ENCODE peak calls at places on chromosome 5, in eight cellular contexts. Y, B, W, C, P, X, I and N are unnamed samples.

GRCh38 chr5:43193171-43193951 is 1.3 kb downstream of the NIM1K start:
- DNase-seq in W (peak), C (peak), B (no peak), X (no peak), P (no peak), Y (no peak), I (peak), N (peak)

GRCh38 chr5:57538341-57538955 is 55.8 kb upstream of the ACTBL2 start:
- DNase-seq in Y (no peak), B (no peak), W (peak), C (peak), P (no peak), I (peak), X (no peak), N (peak)

GRCh38 chr5:116032094-116032517 is at the start of gene ARL14EPL:
- DNase-seq in W (peak), P (peak), Y (no peak), C (peak), X (no peak), I (peak), B (no peak), N (no peak)

GRCh38 chr5:148084269-148084668 is 20.5 kb downstream of the SPINK5 start:
- DNase-seq in C (no peak), X (no peak), W (no peak), P (no peak), B (no peak), Y (no peak), I (no peak), N (no peak)

GRCh38 chr5:31364881-31365636 is 166.8 kb downstream of the DROSHA start:
- DNase-seq in C (peak), I (peak), W (peak), Y (no peak), B (no peak), P (no peak), X (no peak), N (no peak)

GRCh38 chr5:26942481-26942880 is 95.9 kb downstream of the CDH9 start:
- DNase-seq in P (no peak), C (no peak), X (no peak), Y (no peak), B (no peak), I (peak), W (no peak), N (no peak)

GRCh38 chr5:132495672-132496630 is 5.4 kb upstream of the IRF1 start:
- DNase-seq in C (peak), P (peak), Y (no peak), X (peak), W (peak), I (peak), B (peak), N (peak)

GRCh38 chr5:92868442-92868841 is 712.6 kb downstream of the NR2F1-AS1 start:
- DNase-seq in Y (no peak), B (no peak), I (no peak), X (no peak), P (no peak), W (no peak), C (no peak), N (no peak)

GRCh38 chr5:79229357-79230174 is 6.4 kb upstream of the JMY start:
- DNase-seq in W (peak), X (no peak), I (peak), B (no peak), P (no peak), Y (no peak), C (peak), N (no peak)

GRCh38 chr5:141825836-141826560 is 52.2 kb downstream of the PCDH1 start:
- DNase-seq in W (peak), I (no peak), B (no peak), P (no peak), X (no peak), Y (no peak), C (no peak), N (no peak)

GRCh38 chr5:147481376-147481775 is 28.5 kb downstream of the DPYSL3 start:
- DNase-seq in Y (no peak), I (peak), B (no peak), C (no peak), X (no peak), P (no peak), W (peak), N (no peak)

GRCh38 chr5:129199308-129199707 is 104.8 kb downstream of the ISOC1 start:
- DNase-seq in Y (no peak), X (no peak), C (no peak), P (no peak), B (no peak), I (no peak), W (no peak), N (no peak)

GRCh38 chr5:172957458-172957857 is 1.8 kb upstream of the RPL26L1 start:
- DNase-seq in B (no peak), X (no peak), I (no peak), C (no peak), P (no peak), Y (no peak), W (no peak), N (no peak)

GRCh38 chr5:143543358-143544255 is 140.1 kb upstream of the NR3C1 start:
- DNase-seq in I (peak), X (no peak), W (peak), Y (no peak), B (no peak), P (no peak), C (no peak), N (no peak)